ENCODE peak calls at places on chromosomes 1 and 21, in four cellular contexts. S, B, H and R are unnamed samples.

GRCh38 chr1:201205036-201205435 is 14.4 kb downstream of the IGFN1 start:
- DNase-seq in B (no peak), S (no peak), H (no peak), R (no peak)

GRCh38 chr1:117570988-117571409 is 34.8 kb upstream of the TENT5C start:
- DNase-seq in B (no peak), H (peak; percentile 33), S (peak; percentile 100), R (no peak)

GRCh38 chr1:54339126-54339525 is 67.1 kb downstream of the SSBP3 start:
- DNase-seq in B (no peak), S (no peak), H (no peak), R (no peak)

GRCh38 chr1:8847990-8848389 is 30.5 kb downstream of the ENO1 start:
- DNase-seq in B (peak; percentile 57), H (no peak), S (no peak), R (no peak)

GRCh38 chr1:192186197-192186596 is 27.9 kb downstream of the RGS18 start:
- DNase-seq in S (no peak), B (no peak), H (no peak), R (no peak)

GRCh38 chr1:160838876-160839275 is 23.8 kb downstream of the CD244 start:
- DNase-seq in B (no peak), H (no peak), S (no peak), R (no peak)

GRCh38 chr1:68438310-68438709 is 11.4 kb downstream of the RPE65 start:
- DNase-seq in H (peak; percentile 52), S (no peak), B (no peak), R (no peak)

GRCh38 chr1:39145651-39145970 is 58.9 kb upstream of the MACF1 start:
- DNase-seq in B (no peak), H (no peak), S (no peak), R (no peak)

GRCh38 chr1:91727763-91728162 is 158.2 kb downstream of the TGFBR3 start:
- DNase-seq in S (no peak), B (no peak), H (no peak), R (peak; percentile 30)

GRCh38 chr1:247451388-247452010 is 6.4 kb downstream of the OR2B11 start:
- DNase-seq in H (no peak), S (no peak), B (no peak), R (no peak)

GRCh38 chr21:45985471-45986315 is 4.1 kb downstream of the COL6A1 start:
- DNase-seq in B (peak; percentile 52), H (no peak), S (no peak), R (no peak)

GRCh38 chr21:45986316-45987051 is 4.9 kb downstream of the COL6A1 start:
- DNase-seq in B (no peak), S (no peak), H (no peak), R (no peak)

GRCh38 chr21:45982758-45983731 is 1.5 kb downstream of the COL6A1 start:
- DNase-seq in B (peak; percentile 55), H (no peak), S (no peak), R (no peak)

GRCh38 chr21:45983981-45984551 is 2.5 kb downstream of the COL6A1 start:
- DNase-seq in B (peak; percentile 57), S (no peak), H (no peak), R (no peak)

DNA sequence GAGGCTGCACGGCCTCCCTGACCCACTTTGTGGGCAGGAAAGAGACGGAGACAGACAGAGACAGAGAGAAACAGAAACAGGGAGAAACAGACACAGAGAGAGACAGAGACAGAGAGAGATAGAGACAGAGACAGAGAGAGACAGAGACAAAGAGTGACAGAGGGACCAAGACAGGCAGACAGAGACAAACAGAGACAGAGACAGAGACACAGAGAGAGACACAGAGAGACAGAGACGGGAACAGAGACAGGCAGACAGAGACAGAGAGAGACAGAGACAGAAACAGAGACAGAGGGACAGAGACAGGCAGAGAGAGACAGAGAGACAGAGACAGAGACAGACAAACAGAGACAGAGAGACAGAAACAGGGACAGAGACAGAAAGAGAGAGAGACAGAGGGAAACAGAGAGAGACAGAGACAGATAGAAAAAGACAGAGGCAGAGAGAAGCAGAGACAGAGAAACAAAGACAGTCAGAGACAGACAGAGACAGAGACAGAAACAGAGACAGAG is 3.1 kb downstream of the COL6A1 start:
- DNase-seq in B (no peak), H (no peak), S (no peak), R (no peak)
- H3K4me3 ChIP-seq in B (no peak overlapping the region), H (no peak overlapping the region), S (no peak overlapping the region), R (no peak overlapping the region)

GRCh38 chr1:212791261-212791675 is 309 bp downstream of the NSL1 start:
- DNase-seq in S (no peak), H (no peak), B (no peak), R (peak; percentile 90)

GRCh38 chr1:212792396-212792908 is 758 bp downstream of the TATDN3 start:
- DNase-seq in H (no peak), B (no peak), S (no peak), R (no peak)

GRCh38 chr1:212797681-212798080 is 6.0 kb downstream of the TATDN3 start:
- DNase-seq in H (no peak), B (no peak), S (no peak), R (no peak)

GRCh38 chr1:212794561-212795014 is 2.9 kb downstream of the TATDN3 start:
- DNase-seq in H (no peak), B (no peak), S (no peak), R (peak; percentile 8)

GRCh38 chr1:212791676-212792395 is at the start of the genes NSL1 and TATDN3:
- DNase-seq in S (peak; percentile 79), B (peak; percentile 95), H (peak; percentile 96), R (peak; percentile 96)
- TF ChIP-seq CTCF in S (no peak), B (no peak), H (no peak), R (no peak)

GRCh38 chr1:169679692-169680091 is 31.7 kb downstream of the SELL start:
- DNase-seq in S (no peak), H (no peak), B (no peak), R (no peak)
- H3K4me3 ChIP-seq in S (no peak overlapping the region), H (no peak overlapping the region), B (no peak overlapping the region), R (no peak overlapping the region)

DNA sequence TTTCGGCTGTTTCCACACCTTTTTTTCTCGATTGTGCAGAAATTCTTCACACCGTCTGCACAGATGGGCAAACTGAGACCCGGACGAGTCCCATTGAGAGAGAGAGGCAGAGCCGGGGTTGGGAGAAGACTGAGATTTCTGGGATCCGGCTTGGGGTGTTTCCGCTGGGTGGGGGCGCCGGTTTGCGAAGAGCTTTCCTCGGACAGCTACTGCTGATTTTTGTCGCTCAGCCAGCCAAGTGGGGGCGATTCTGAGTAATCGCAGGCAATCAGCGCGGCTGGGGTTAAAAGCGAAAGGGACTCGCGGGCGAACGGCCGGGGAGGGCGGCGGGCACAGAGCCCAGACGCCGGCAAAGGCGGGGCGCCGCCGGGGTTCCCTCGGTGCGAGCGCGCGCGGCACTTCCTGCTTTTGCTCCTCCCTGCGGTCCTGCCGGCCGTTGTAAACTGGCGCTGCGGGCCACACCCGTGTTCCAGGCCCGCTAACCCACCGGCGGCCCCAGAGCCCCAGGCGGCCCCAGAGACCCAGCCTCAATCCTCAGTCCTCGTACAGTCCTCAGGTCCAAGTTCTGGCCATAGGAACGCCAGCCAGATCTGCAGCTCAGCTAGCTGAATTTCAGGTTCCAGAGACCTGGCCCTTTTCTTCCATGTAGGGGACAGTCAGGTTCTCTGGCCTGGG is 32.4 kb upstream of the JUN start:
- DNase-seq in B (peak; percentile 95), S (peak; percentile 76), H (peak; percentile 87), R (peak; percentile 89)
- TF ChIP-seq CTCF in B (peak; percentile 7), S (no peak), H (no peak), R (peak; percentile 1)

GRCh38 chr1:169586395-169587255 is at the start of gene F5:
- DNase-seq in B (peak; percentile 94), H (peak; percentile 92), S (peak; percentile 63), R (peak; percentile 58)
- H3K4me3 ChIP-seq in B (peak within 1 kb of the TSS; percentile 77), H (peak within 1 kb of the TSS; percentile 31), S (peak within 1 kb of the TSS; percentile 42), R (no peak within 1 kb of the TSS)

GRCh38 chr1:24567792-24568388 is 12.0 kb downstream of the NCMAP start:
- DNase-seq in S (peak; percentile 81), B (peak; percentile 91), H (peak; percentile 65), R (no peak)
- TF ChIP-seq CTCF in S (no peak), B (peak; percentile 32), H (no peak), R (no peak)

GRCh38 chr1:18921506-18922251 is 19.3 kb upstream of the ALDH4A1 start:
- DNase-seq in B (no peak), H (no peak), S (no peak), R (peak; percentile 44)
- H3K4me3 ChIP-seq in B (no peak overlapping the region), H (no peak overlapping the region), S (no peak overlapping the region), R (no peak overlapping the region)

GRCh38 chr1:22018583-22019559 is 17.4 kb downstream of the CELA3A start:
- DNase-seq in S (peak; percentile 95), B (no peak), H (peak; percentile 42), R (peak; percentile 95)
- TF ChIP-seq CTCF in S (peak; percentile 43), B (no peak), H (peak; percentile 47), R (peak; percentile 62)

GRCh38 chr1:224541901-224542610 is 74.1 kb upstream of the CNIH3 start:
- DNase-seq in S (no peak), B (no peak), H (no peak), R (peak; percentile 85)
- H3K4me3 ChIP-seq in S (no peak overlapping the region), B (no peak overlapping the region), H (no peak overlapping the region), R (no peak overlapping the region)